ENCODE peak calls at places on chromosomes 2 and 18, in four cellular contexts. One of them, this sample, is unnamed.

GRCh38 chr2:133157141-133157540 is 411.1 kb downstream of the NCKAP5 start:
- DNase-seq in HEK293T: no peak
- DNase-seq in K562: no peak
- DNase-seq in GM12878: no peak
- DNase-seq in this sample: no peak

GRCh38 chr2:101516833-101517690 is 42.1 kb upstream of the RFX8 start:
- DNase-seq in HEK293T: no peak
- DNase-seq in K562: no peak
- DNase-seq in GM12878: no peak
- DNase-seq in this sample: peak

GRCh38 chr2:239716009-239716408 is 309.1 kb downstream of the NDUFA10 start:
- DNase-seq in HEK293T: no peak
- DNase-seq in K562: no peak
- DNase-seq in GM12878: no peak
- DNase-seq in this sample: no peak

GRCh38 chr18:54608008-54608642 is 17.1 kb downstream of the DYNAP start:
- DNase-seq in HEK293T: no peak
- DNase-seq in K562: no peak
- DNase-seq in GM12878: no peak
- DNase-seq in this sample: no peak

GRCh38 chr2:45849491-45850283 is 198.2 kb downstream of the PRKCE start:
- DNase-seq in HEK293T: no peak
- DNase-seq in K562: no peak
- DNase-seq in GM12878: no peak
- DNase-seq in this sample: no peak

GRCh38 chr2:2641541-2642410 is 310.7 kb upstream of the MYT1L start:
- DNase-seq in HEK293T: no peak
- DNase-seq in K562: no peak
- DNase-seq in GM12878: no peak
- DNase-seq in this sample: peak

GRCh38 chr2:232887171-232887850 is 17.2 kb downstream of the SNORC start:
- DNase-seq in HEK293T: no peak
- DNase-seq in K562: no peak
- DNase-seq in GM12878: no peak
- DNase-seq in this sample: no peak

GRCh38 chr2:1628893-1629292 is 115.4 kb downstream of the PXDN start:
- DNase-seq in HEK293T: no peak
- DNase-seq in K562: no peak
- DNase-seq in GM12878: no peak
- DNase-seq in this sample: no peak

GRCh38 chr18:2494921-2495320 is 76.4 kb downstream of the METTL4 start:
- DNase-seq in HEK293T: no peak
- DNase-seq in K562: no peak
- DNase-seq in GM12878: no peak
- DNase-seq in this sample: no peak

GRCh38 chr2:199524689-199525574 is 67.2 kb upstream of the SATB2 start:
- DNase-seq in HEK293T: no peak
- DNase-seq in K562: no peak
- DNase-seq in GM12878: no peak
- DNase-seq in this sample: peak

GRCh38 chr18:9765505-9765904 is 57.4 kb downstream of the RAB31 start:
- DNase-seq in HEK293T: no peak
- DNase-seq in K562: no peak
- DNase-seq in GM12878: no peak
- DNase-seq in this sample: peak

GRCh38 chr2:63425606-63426005 is 162.7 kb downstream of the WDPCP start:
- DNase-seq in HEK293T: no peak
- DNase-seq in K562: no peak
- DNase-seq in GM12878: no peak
- DNase-seq in this sample: no peak

GRCh38 chr18:23253630-23254029 is 118.3 kb downstream of the CABLES1 start:
- DNase-seq in HEK293T: no peak
- DNase-seq in K562: no peak
- DNase-seq in GM12878: no peak
- DNase-seq in this sample: no peak

GRCh38 chr2:598043-598802 is 79.0 kb downstream of the TMEM18 start:
- DNase-seq in HEK293T: no peak
- DNase-seq in K562: no peak
- DNase-seq in GM12878: no peak
- DNase-seq in this sample: no peak

GRCh38 chr2:27494944-27495554 is at the start of gene FNDC4:
- DNase-seq in HEK293T: peak
- DNase-seq in K562: peak
- DNase-seq in GM12878: no peak
- DNase-seq in this sample: no peak

GRCh38 chr18:65124633-65125032 is 626.2 kb upstream of the CDH7 start:
- DNase-seq in HEK293T: no peak
- DNase-seq in K562: no peak
- DNase-seq in GM12878: no peak
- DNase-seq in this sample: no peak

GRCh38 chr2:31997653-31998052 is 13.2 kb downstream of the MEMO1 start:
- DNase-seq in HEK293T: no peak
- DNase-seq in K562: no peak
- DNase-seq in GM12878: no peak
- DNase-seq in this sample: no peak

GRCh38 chr2:16851131-16851530 is 185.5 kb upstream of the CYRIA start:
- DNase-seq in HEK293T: no peak
- DNase-seq in K562: no peak
- DNase-seq in GM12878: no peak
- DNase-seq in this sample: no peak

GRCh38 chr2:240714747-240715725 is 23.4 kb downstream of the AQP12A start:
- DNase-seq in HEK293T: no peak
- DNase-seq in K562: no peak
- DNase-seq in GM12878: no peak
- DNase-seq in this sample: no peak

GRCh38 chr2:216012133-216012829 is 1.1 kb downstream of the MREG start:
- DNase-seq in HEK293T: peak
- DNase-seq in K562: no peak
- DNase-seq in GM12878: no peak
- DNase-seq in this sample: peak

GRCh38 chr2:1504311-1504750 is 91.1 kb downstream of the TPO start:
- DNase-seq in HEK293T: no peak
- DNase-seq in K562: no peak
- DNase-seq in GM12878: no peak
- DNase-seq in this sample: no peak

GRCh38 chr2:228527481-228527880 is 346.0 kb upstream of the SPHKAP start:
- DNase-seq in HEK293T: no peak
- DNase-seq in K562: no peak
- DNase-seq in GM12878: no peak
- DNase-seq in this sample: no peak

GRCh38 chr2:69565431-69565839 is 78.1 kb downstream of the AAK1 start:
- DNase-seq in HEK293T: peak
- DNase-seq in K562: peak
- DNase-seq in GM12878: peak
- DNase-seq in this sample: peak

GRCh38 chr2:43831438-43832294 is 7.0 kb downstream of the ABCG5 start:
- DNase-seq in HEK293T: peak
- DNase-seq in K562: no peak
- DNase-seq in GM12878: no peak
- DNase-seq in this sample: no peak

GRCh38 chr2:216211141-216211540 is 102.0 kb downstream of the XRCC5 start:
- DNase-seq in HEK293T: no peak
- DNase-seq in K562: no peak
- DNase-seq in GM12878: no peak
- DNase-seq in this sample: no peak

GRCh38 chr2:38723173-38723572 is 28.0 kb downstream of the SRSF7 start:
- DNase-seq in HEK293T: no peak
- DNase-seq in K562: no peak
- DNase-seq in GM12878: no peak
- DNase-seq in this sample: no peak

GRCh38 chr18:35072616-35073015 is 31.4 kb downstream of the MAPRE2 start:
- DNase-seq in HEK293T: no peak
- DNase-seq in K562: no peak
- DNase-seq in GM12878: no peak
- DNase-seq in this sample: no peak

GRCh38 chr2:54872783-54873182 is 149.3 kb downstream of the EML6 start:
- DNase-seq in HEK293T: no peak
- DNase-seq in K562: no peak
- DNase-seq in GM12878: no peak
- DNase-seq in this sample: no peak

GRCh38 chr2:199979841-199980628 is 24.7 kb downstream of the MAIP1 start:
- DNase-seq in HEK293T: peak
- DNase-seq in K562: peak
- DNase-seq in GM12878: no peak
- DNase-seq in this sample: peak

GRCh38 chr2:86039178-86039962 is 66.3 kb downstream of the POLR1A start:
- DNase-seq in HEK293T: no peak
- DNase-seq in K562: no peak
- DNase-seq in GM12878: no peak
- DNase-seq in this sample: no peak

GRCh38 chr2:19611491-19612332 is 253.3 kb upstream of the OSR1 start:
- DNase-seq in HEK293T: no peak
- DNase-seq in K562: no peak
- DNase-seq in GM12878: no peak
- DNase-seq in this sample: peak
- TF ChIP-seq TARDBP in HEK293T: no peak
- TF ChIP-seq TARDBP in K562: no peak
- TF ChIP-seq TARDBP in GM12878: no peak
- TF ChIP-seq TARDBP in this sample: no peak

GRCh38 chr2:5692561-5693287 is 540 bp downstream of the SOX11 start:
- DNase-seq in HEK293T: no peak
- DNase-seq in K562: no peak
- DNase-seq in GM12878: no peak
- DNase-seq in this sample: no peak

GRCh38 chr2:5690718-5691658 is 1.2 kb upstream of the SOX11 start:
- DNase-seq in HEK293T: no peak
- DNase-seq in K562: no peak
- DNase-seq in GM12878: no peak
- DNase-seq in this sample: no peak

GRCh38 chr2:5693288-5694015 is 1.3 kb downstream of the SOX11 start:
- DNase-seq in HEK293T: no peak
- DNase-seq in K562: no peak
- DNase-seq in GM12878: no peak
- DNase-seq in this sample: no peak

GRCh38 chr2:5690231-5690630 is 2.0 kb upstream of the SOX11 start:
- DNase-seq in HEK293T: no peak
- DNase-seq in K562: no peak
- DNase-seq in GM12878: no peak
- DNase-seq in this sample: no peak

DNA sequence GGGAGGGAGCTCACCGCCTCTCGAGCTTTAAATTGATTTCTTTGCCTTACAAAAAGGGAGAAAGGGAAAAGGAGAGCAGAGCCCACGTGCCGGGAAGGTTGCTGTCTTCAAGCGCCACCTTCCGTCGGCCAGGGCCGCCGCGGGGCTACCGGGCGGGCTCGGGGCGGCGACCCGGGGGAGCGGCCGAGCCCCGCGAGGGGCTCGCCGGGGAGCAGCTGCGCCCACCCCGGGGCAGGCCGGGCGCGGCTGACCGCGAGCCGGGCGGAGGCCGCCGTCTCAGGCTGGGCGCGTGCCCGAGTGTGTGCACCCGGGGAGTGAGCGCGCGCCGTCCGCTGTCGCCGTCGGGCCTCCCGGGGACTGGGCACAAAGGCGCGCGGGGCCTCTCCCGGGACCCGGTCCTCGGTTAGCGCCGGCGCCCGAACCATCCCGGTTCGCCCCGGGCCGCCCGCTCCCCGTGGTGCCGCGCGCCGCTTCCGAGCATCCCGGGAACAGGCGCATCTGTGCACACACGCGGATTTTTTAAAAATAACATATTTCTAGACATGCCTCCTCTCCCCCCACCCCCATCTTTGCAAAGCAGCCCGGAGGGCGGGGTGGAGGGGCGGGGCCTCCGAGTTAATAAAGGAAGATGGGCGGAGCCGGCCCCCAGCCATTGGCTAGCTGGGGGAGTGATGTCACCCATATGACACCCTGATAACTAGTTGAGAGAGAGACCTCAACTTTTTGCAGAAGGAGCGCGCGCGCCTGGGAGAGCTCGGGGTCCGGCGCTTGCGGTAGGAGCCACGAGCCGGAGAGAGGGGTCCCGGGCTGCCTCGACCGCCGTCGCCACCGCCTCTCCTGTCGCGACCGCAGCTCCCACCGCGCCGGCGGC is at the start of gene SOX11:
- DNase-seq in HEK293T: no peak
- DNase-seq in K562: no peak
- DNase-seq in GM12878: no peak
- DNase-seq in this sample: no peak
- TF ChIP-seq TARDBP in HEK293T: no peak
- TF ChIP-seq TARDBP in K562: no peak
- TF ChIP-seq TARDBP in GM12878: no peak
- TF ChIP-seq TARDBP in this sample: no peak

DNA sequence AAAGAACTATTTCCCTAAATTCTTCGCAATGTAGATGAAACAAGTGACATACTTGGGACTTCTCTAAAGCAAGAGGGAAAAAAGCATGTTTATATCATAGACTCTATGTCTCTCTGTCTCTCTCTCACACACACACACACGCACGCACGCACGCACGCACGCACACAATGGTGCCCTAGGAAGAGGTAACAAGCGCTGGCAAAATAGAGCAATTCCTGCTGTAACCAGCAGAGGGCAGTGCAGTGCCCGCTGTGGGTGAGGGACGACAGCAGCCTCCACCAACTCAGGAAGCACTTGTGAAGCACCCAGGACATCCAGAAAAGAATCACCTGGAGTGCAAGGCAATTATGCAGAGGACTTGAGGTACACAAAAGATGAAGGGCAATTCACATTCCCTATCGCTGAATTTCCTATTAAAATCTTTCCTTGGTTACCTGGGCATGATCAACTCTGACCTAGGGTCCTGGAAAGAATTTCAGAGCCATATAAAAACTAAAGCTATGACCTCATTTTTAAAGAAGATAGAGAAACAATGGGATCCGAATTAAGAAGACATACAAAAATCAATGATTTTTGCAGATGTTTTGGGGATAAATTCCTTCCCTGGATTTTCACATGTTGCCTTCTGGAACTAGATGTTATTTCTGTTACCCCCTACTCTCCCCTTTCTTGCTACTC is 166.4 kb downstream of the PDE11A start:
- DNase-seq in HEK293T: peak
- DNase-seq in K562: peak
- DNase-seq in GM12878: peak
- DNase-seq in this sample: peak
- TF ChIP-seq TARDBP in HEK293T: no peak
- TF ChIP-seq TARDBP in K562: no peak
- TF ChIP-seq TARDBP in GM12878: no peak
- TF ChIP-seq TARDBP in this sample: peak

GRCh38 chr2:128346291-128346690 is 27.6 kb upstream of the HS6ST1 start:
- DNase-seq in HEK293T: no peak
- DNase-seq in K562: no peak
- DNase-seq in GM12878: no peak
- DNase-seq in this sample: no peak

GRCh38 chr2:128348505-128349065 is 29.9 kb upstream of the HS6ST1 start:
- DNase-seq in HEK293T: no peak
- DNase-seq in K562: no peak
- DNase-seq in GM12878: no peak
- DNase-seq in this sample: no peak

GRCh38 chr2:128345436-128346165 is 26.9 kb upstream of the HS6ST1 start:
- DNase-seq in HEK293T: no peak
- DNase-seq in K562: no peak
- DNase-seq in GM12878: no peak
- DNase-seq in this sample: no peak

GRCh38 chr2:128346811-128347558 is 28.3 kb upstream of the HS6ST1 start:
- DNase-seq in HEK293T: no peak
- DNase-seq in K562: no peak
- DNase-seq in GM12878: no peak
- DNase-seq in this sample: no peak

GRCh38 chr2:128347701-128348504 is 29.2 kb upstream of the HS6ST1 start:
- DNase-seq in HEK293T: no peak
- DNase-seq in K562: no peak
- DNase-seq in GM12878: no peak
- DNase-seq in this sample: no peak
- TF ChIP-seq TARDBP in HEK293T: no peak
- TF ChIP-seq TARDBP in K562: no peak
- TF ChIP-seq TARDBP in GM12878: no peak
- TF ChIP-seq TARDBP in this sample: no peak